ENCODE peak calls at places on chromosomes 2 and 18, in seven cellular contexts. One of them, this sample, is unnamed.

GRCh38 chr2:227324671-227325055 is 388 bp upstream of the MFF start:
- DNase-seq in mesendoderm: no peak
- DNase-seq in mammary epithelial cell: no peak
- DNase-seq in H1: no peak
- DNase-seq in PC-3: no peak
- DNase-seq in neural progenitor cell: peak; percentile 49
- DNase-seq in kidney: no peak
- DNase-seq in this sample: peak; percentile 57

GRCh38 chr2:68196120-68196716 is 38.5 kb downstream of the PNO1 start:
- DNase-seq in PC-3: peak; percentile 76
- DNase-seq in mammary epithelial cell: peak; percentile 27
- DNase-seq in neural progenitor cell: peak; percentile 50
- DNase-seq in H1: no peak
- DNase-seq in mesendoderm: no peak
- DNase-seq in kidney: no peak
- DNase-seq in this sample: peak; percentile 79

GRCh38 chr2:17495590-17495989 is 22.6 kb downstream of the RAD51AP2 start:
- DNase-seq in PC-3: no peak
- DNase-seq in neural progenitor cell: no peak
- DNase-seq in mesendoderm: no peak
- DNase-seq in kidney: no peak
- DNase-seq in H1: no peak
- DNase-seq in mammary epithelial cell: peak; percentile 86
- DNase-seq in this sample: peak; percentile 17

GRCh38 chr18:57437433-57437781 is 2.2 kb downstream of the ONECUT2 start:
- DNase-seq in H1: no peak
- DNase-seq in kidney: peak; percentile 45
- DNase-seq in mesendoderm: peak; percentile 69
- DNase-seq in neural progenitor cell: peak; percentile 37
- DNase-seq in PC-3: no peak
- DNase-seq in mammary epithelial cell: no peak
- DNase-seq in this sample: no peak

GRCh38 chr18:24015897-24016631 is 1.5 kb downstream of the TTC39C start:
- DNase-seq in kidney: no peak
- DNase-seq in H1: no peak
- DNase-seq in mammary epithelial cell: no peak
- DNase-seq in PC-3: no peak
- DNase-seq in neural progenitor cell: peak; percentile 19
- DNase-seq in mesendoderm: peak; percentile 26
- DNase-seq in this sample: no peak

GRCh38 chr2:160394153-160394552 is 99.5 kb downstream of the RBMS1 start:
- DNase-seq in mesendoderm: no peak
- DNase-seq in mammary epithelial cell: no peak
- DNase-seq in PC-3: no peak
- DNase-seq in H1: no peak
- DNase-seq in kidney: no peak
- DNase-seq in neural progenitor cell: no peak
- DNase-seq in this sample: no peak

GRCh38 chr2:128745946-128746345 is 427.3 kb upstream of the HS6ST1 start:
- DNase-seq in mammary epithelial cell: no peak
- DNase-seq in neural progenitor cell: no peak
- DNase-seq in mesendoderm: no peak
- DNase-seq in H1: no peak
- DNase-seq in PC-3: no peak
- DNase-seq in kidney: no peak
- DNase-seq in this sample: peak; percentile 35

GRCh38 chr2:121505005-121505404 is 25.7 kb upstream of the RNU4ATAC start:
- DNase-seq in H1: no peak
- DNase-seq in PC-3: peak; percentile 73
- DNase-seq in mammary epithelial cell: peak; percentile 99
- DNase-seq in neural progenitor cell: no peak
- DNase-seq in mesendoderm: no peak
- DNase-seq in kidney: no peak
- DNase-seq in this sample: peak; percentile 65

GRCh38 chr2:168359082-168359481 is 97.0 kb upstream of the CERS6 start:
- DNase-seq in PC-3: no peak
- DNase-seq in mammary epithelial cell: no peak
- DNase-seq in mesendoderm: no peak
- DNase-seq in H1: no peak
- DNase-seq in neural progenitor cell: no peak
- DNase-seq in kidney: no peak
- DNase-seq in this sample: no peak

GRCh38 chr2:135245055-135245454 is 193.0 kb downstream of the RAB3GAP1 start:
- DNase-seq in kidney: no peak
- DNase-seq in mesendoderm: peak; percentile 78
- DNase-seq in neural progenitor cell: no peak
- DNase-seq in H1: no peak
- DNase-seq in PC-3: peak; percentile 72
- DNase-seq in mammary epithelial cell: peak; percentile 72
- DNase-seq in this sample: peak; percentile 37

GRCh38 chr2:165698621-165698946 is 95.5 kb downstream of the GALNT3 start:
- DNase-seq in mammary epithelial cell: peak; percentile 47
- DNase-seq in neural progenitor cell: peak; percentile 62
- DNase-seq in H1: no peak
- DNase-seq in kidney: no peak
- DNase-seq in mesendoderm: peak; percentile 84
- DNase-seq in PC-3: peak; percentile 80
- DNase-seq in this sample: peak; percentile 82

GRCh38 chr2:241702155-241702404 is 241 bp downstream of the ING5 start:
- DNase-seq in mesendoderm: no peak
- DNase-seq in kidney: no peak
- DNase-seq in PC-3: peak; percentile 73
- DNase-seq in neural progenitor cell: no peak
- DNase-seq in H1: no peak
- DNase-seq in mammary epithelial cell: no peak
- DNase-seq in this sample: no peak

GRCh38 chr2:239318091-239318725 is 82.6 kb downstream of the HDAC4 start:
- DNase-seq in neural progenitor cell: no peak
- DNase-seq in kidney: no peak
- DNase-seq in mesendoderm: no peak
- DNase-seq in H1: no peak
- DNase-seq in mammary epithelial cell: no peak
- DNase-seq in PC-3: no peak
- DNase-seq in this sample: no peak
- H3K9ac ChIP-seq in neural progenitor cell: no peak overlapping the region
- H3K9ac ChIP-seq in kidney: no peak overlapping the region
- H3K9ac ChIP-seq in mesendoderm: no peak overlapping the region
- H3K9ac ChIP-seq in H1: no peak overlapping the region
- H3K9ac ChIP-seq in mammary epithelial cell: no peak overlapping the region
- H3K9ac ChIP-seq in PC-3: no peak overlapping the region
- H3K9ac ChIP-seq in this sample: peak overlapping the region; percentile 79

GRCh38 chr2:218871345-218872302 is 9.0 kb upstream of the WNT10A start:
- DNase-seq in mesendoderm: no peak
- DNase-seq in mammary epithelial cell: no peak
- DNase-seq in kidney: peak; percentile 75
- DNase-seq in H1: no peak
- DNase-seq in neural progenitor cell: no peak
- DNase-seq in PC-3: no peak
- DNase-seq in this sample: no peak
- H3K4me3 ChIP-seq in mesendoderm: no peak overlapping the region
- H3K4me3 ChIP-seq in mammary epithelial cell: no peak overlapping the region
- H3K4me3 ChIP-seq in kidney: no peak overlapping the region
- H3K4me3 ChIP-seq in H1: no peak overlapping the region
- H3K4me3 ChIP-seq in neural progenitor cell: no peak overlapping the region
- H3K4me3 ChIP-seq in PC-3: no peak overlapping the region
- H3K4me3 ChIP-seq in this sample: no peak overlapping the region

GRCh38 chr2:33118648-33119047 is 171.9 kb downstream of the LTBP1 start:
- DNase-seq in mammary epithelial cell: no peak
- DNase-seq in kidney: no peak
- DNase-seq in H1: no peak
- DNase-seq in mesendoderm: no peak
- DNase-seq in PC-3: no peak
- DNase-seq in neural progenitor cell: no peak
- DNase-seq in this sample: no peak

GRCh38 chr2:33115196-33115595 is 168.4 kb downstream of the LTBP1 start:
- DNase-seq in PC-3: no peak
- DNase-seq in mammary epithelial cell: no peak
- DNase-seq in H1: no peak
- DNase-seq in mesendoderm: no peak
- DNase-seq in kidney: no peak
- DNase-seq in neural progenitor cell: no peak
- DNase-seq in this sample: no peak

GRCh38 chr2:33116799-33117198 is 170.0 kb downstream of the LTBP1 start:
- DNase-seq in neural progenitor cell: peak; percentile 48
- DNase-seq in mesendoderm: peak; percentile 36
- DNase-seq in H1: no peak
- DNase-seq in mammary epithelial cell: no peak
- DNase-seq in kidney: no peak
- DNase-seq in PC-3: no peak
- DNase-seq in this sample: no peak

GRCh38 chr2:33111002-33111446 is 164.3 kb downstream of the LTBP1 start:
- DNase-seq in mammary epithelial cell: peak; percentile 41
- DNase-seq in PC-3: peak; percentile 24
- DNase-seq in H1: no peak
- DNase-seq in mesendoderm: no peak
- DNase-seq in neural progenitor cell: no peak
- DNase-seq in kidney: no peak
- DNase-seq in this sample: peak; percentile 87

DNA sequence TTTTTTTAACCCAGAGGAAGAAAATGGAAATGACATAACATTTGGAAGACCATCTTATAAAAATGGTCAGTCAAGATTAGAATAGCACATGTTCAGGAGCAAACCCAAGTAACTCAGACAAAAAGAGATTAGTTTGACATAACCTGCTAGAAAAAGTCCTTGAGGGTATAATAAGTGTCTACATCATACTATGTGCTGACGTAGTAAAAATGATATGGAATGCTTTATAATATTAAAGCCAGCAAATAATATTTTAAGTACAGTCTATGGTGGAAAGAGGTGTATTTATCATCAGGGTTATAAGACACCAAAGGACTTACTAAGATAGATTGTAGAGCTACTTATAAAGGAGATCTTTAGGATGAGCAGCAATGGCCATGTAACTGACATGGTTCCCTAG is 169.0 kb downstream of the LTBP1 start:
- DNase-seq in H1: no peak
- DNase-seq in mesendoderm: no peak
- DNase-seq in PC-3: no peak
- DNase-seq in mammary epithelial cell: no peak
- DNase-seq in kidney: no peak
- DNase-seq in neural progenitor cell: no peak
- DNase-seq in this sample: no peak
- H3K9ac ChIP-seq in H1: no peak overlapping the region
- H3K9ac ChIP-seq in mesendoderm: no peak overlapping the region
- H3K9ac ChIP-seq in PC-3: no peak overlapping the region
- H3K9ac ChIP-seq in mammary epithelial cell: no peak overlapping the region
- H3K9ac ChIP-seq in kidney: no peak overlapping the region
- H3K9ac ChIP-seq in neural progenitor cell: no peak overlapping the region
- H3K9ac ChIP-seq in this sample: no peak overlapping the region

GRCh38 chr2:42127425-42128424 is 41.4 kb upstream of the EML4 start:
- DNase-seq in mesendoderm: no peak
- DNase-seq in PC-3: no peak
- DNase-seq in neural progenitor cell: no peak
- DNase-seq in H1: no peak
- DNase-seq in kidney: no peak
- DNase-seq in mammary epithelial cell: peak; percentile 70
- DNase-seq in this sample: no peak
- H3K4me3 ChIP-seq in mesendoderm: no peak overlapping the region
- H3K4me3 ChIP-seq in PC-3: no peak overlapping the region
- H3K4me3 ChIP-seq in neural progenitor cell: no peak overlapping the region
- H3K4me3 ChIP-seq in H1: no peak overlapping the region
- H3K4me3 ChIP-seq in kidney: no peak overlapping the region
- H3K4me3 ChIP-seq in mammary epithelial cell: no peak overlapping the region
- H3K4me3 ChIP-seq in this sample: no peak overlapping the region

GRCh38 chr18:76620326-76620813 is 125.3 kb upstream of the ZNF516 start:
- DNase-seq in PC-3: no peak
- DNase-seq in mesendoderm: peak; percentile 90
- DNase-seq in kidney: peak; percentile 77
- DNase-seq in neural progenitor cell: peak; percentile 87
- DNase-seq in H1: no peak
- DNase-seq in mammary epithelial cell: peak; percentile 74
- DNase-seq in this sample: peak; percentile 87
- H3K9ac ChIP-seq in PC-3: no peak overlapping the region
- H3K9ac ChIP-seq in mesendoderm: peak overlapping the region; percentile 84
- H3K9ac ChIP-seq in kidney: no peak overlapping the region
- H3K9ac ChIP-seq in neural progenitor cell: no peak overlapping the region
- H3K9ac ChIP-seq in H1: peak overlapping the region; percentile 33
- H3K9ac ChIP-seq in mammary epithelial cell: peak overlapping the region; percentile 48
- H3K9ac ChIP-seq in this sample: peak overlapping the region; percentile 79

DNA sequence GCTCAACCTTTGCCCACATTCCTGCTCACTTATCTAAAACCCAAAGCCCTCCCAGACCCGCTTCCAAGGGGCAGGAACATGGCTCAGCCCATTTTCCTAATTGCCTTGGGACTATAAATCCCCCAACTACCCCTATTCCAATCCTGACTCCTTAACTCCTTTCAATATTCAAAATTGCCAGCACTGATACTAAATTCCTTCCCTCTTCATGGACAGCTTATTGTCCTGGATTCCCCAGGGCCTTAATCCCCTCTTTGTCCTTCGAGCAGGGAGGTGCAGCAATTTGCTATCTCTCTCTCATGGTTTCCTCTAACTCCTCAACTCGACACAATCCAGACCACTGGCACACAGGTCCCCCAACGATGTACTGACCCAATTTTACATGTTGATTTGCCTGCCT is 99.1 kb downstream of the SLC25A12 start:
- DNase-seq in H1: no peak
- DNase-seq in mesendoderm: peak; percentile 53
- DNase-seq in PC-3: no peak
- DNase-seq in neural progenitor cell: peak; percentile 85
- DNase-seq in mammary epithelial cell: no peak
- DNase-seq in kidney: no peak
- DNase-seq in this sample: no peak
- H3K4me3 ChIP-seq in H1: no peak overlapping the region
- H3K4me3 ChIP-seq in mesendoderm: no peak overlapping the region
- H3K4me3 ChIP-seq in PC-3: no peak overlapping the region
- H3K4me3 ChIP-seq in neural progenitor cell: peak overlapping the region; percentile 13
- H3K4me3 ChIP-seq in mammary epithelial cell: no peak overlapping the region
- H3K4me3 ChIP-seq in kidney: no peak overlapping the region
- H3K4me3 ChIP-seq in this sample: no peak overlapping the region

GRCh38 chr2:133787651-133788050 is 219.4 kb upstream of the NCKAP5 start:
- DNase-seq in kidney: no peak
- DNase-seq in H1: no peak
- DNase-seq in neural progenitor cell: no peak
- DNase-seq in mesendoderm: no peak
- DNase-seq in mammary epithelial cell: no peak
- DNase-seq in PC-3: no peak
- DNase-seq in this sample: no peak
- H3K9ac ChIP-seq in kidney: no peak overlapping the region
- H3K9ac ChIP-seq in H1: no peak overlapping the region
- H3K9ac ChIP-seq in neural progenitor cell: no peak overlapping the region
- H3K9ac ChIP-seq in mesendoderm: no peak overlapping the region
- H3K9ac ChIP-seq in mammary epithelial cell: no peak overlapping the region
- H3K9ac ChIP-seq in PC-3: no peak overlapping the region
- H3K9ac ChIP-seq in this sample: no peak overlapping the region

DNA sequence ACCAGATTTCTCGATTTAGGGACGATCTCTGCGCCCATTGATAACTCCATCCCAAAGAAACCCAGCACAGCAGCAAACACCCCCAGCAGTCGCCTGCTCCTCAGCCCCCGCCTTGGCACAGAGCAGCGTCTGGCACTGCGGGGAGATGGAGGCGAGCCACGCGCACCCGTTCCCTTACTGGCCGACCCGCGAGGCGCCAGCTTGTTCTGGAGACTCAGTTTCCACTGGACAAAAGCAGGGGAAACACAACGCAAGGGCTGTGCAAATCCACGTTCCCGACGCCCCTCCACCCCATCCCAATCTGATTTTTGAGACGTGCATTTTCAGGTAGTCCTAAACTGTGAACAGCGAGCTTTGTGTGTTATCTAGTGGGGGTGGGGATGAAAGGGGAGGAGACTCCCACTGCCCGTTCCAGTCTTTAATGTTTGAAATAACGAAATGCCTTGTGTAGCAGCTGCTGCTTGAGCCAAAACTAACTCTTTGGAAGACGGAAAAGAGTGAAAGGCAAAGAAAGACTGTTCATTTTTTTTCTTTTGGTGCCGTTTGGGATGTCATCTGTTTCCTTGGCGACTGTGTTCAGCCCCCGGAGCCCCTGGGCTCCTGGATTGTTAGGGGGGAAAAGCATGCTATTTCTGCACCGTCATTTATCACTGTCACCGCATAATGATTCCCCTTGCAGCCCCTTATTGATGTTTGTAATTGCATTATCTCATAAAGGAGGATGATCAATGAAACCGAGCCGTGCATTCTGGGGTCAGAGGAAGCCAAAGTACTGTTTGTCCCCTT is 143.3 kb downstream of the MEIS1 start:
- DNase-seq in kidney: peak; percentile 62
- DNase-seq in PC-3: no peak
- DNase-seq in neural progenitor cell: peak; percentile 39
- DNase-seq in H1: no peak
- DNase-seq in mammary epithelial cell: no peak
- DNase-seq in mesendoderm: peak; percentile 22
- DNase-seq in this sample: no peak
- H3K4me3 ChIP-seq in kidney: peak overlapping the region; percentile 45
- H3K4me3 ChIP-seq in PC-3: no peak overlapping the region
- H3K4me3 ChIP-seq in neural progenitor cell: peak overlapping the region; percentile 75
- H3K4me3 ChIP-seq in H1: peak overlapping the region; percentile 46
- H3K4me3 ChIP-seq in mammary epithelial cell: no peak overlapping the region
- H3K4me3 ChIP-seq in mesendoderm: no peak overlapping the region
- H3K4me3 ChIP-seq in this sample: peak overlapping the region; percentile 57